ENCODE peak calls at places on chromosomes 5 and 9, in six cellular contexts. One of them, this sample, is unnamed.

GRCh38 chr5:128074947-128075346 is 8.6 kb upstream of the SLC12A2 start:
- DNase-seq in HT-29: no peak
- DNase-seq in NCI-H1694 treated with DMSO at 0.1 percent for 48 hours: no peak
- DNase-seq in left cardiac atrium: no peak
- DNase-seq in DMS53: no peak
- DNase-seq in CD4-positive, alpha-beta T cell: no peak
- DNase-seq in this sample: no peak

GRCh38 chr9:136694163-136694864 is 7.1 kb upstream of the AGPAT2 start:
- DNase-seq in HT-29: peak
- DNase-seq in NCI-H1694 treated with DMSO at 0.1 percent for 48 hours: no peak
- DNase-seq in left cardiac atrium: peak
- DNase-seq in DMS53: peak
- DNase-seq in CD4-positive, alpha-beta T cell: no peak
- DNase-seq in this sample: peak

GRCh38 chr5:65854931-65855330 is 71.4 kb upstream of the ERBIN start:
- DNase-seq in HT-29: no peak
- DNase-seq in NCI-H1694 treated with DMSO at 0.1 percent for 48 hours: no peak
- DNase-seq in left cardiac atrium: no peak
- DNase-seq in DMS53: no peak
- DNase-seq in CD4-positive, alpha-beta T cell: no peak
- DNase-seq in this sample: no peak

GRCh38 chr5:76766746-76767145 is 50.8 kb downstream of the F2R start:
- DNase-seq in HT-29: peak
- DNase-seq in NCI-H1694 treated with DMSO at 0.1 percent for 48 hours: no peak
- DNase-seq in left cardiac atrium: no peak
- DNase-seq in DMS53: no peak
- DNase-seq in CD4-positive, alpha-beta T cell: no peak
- DNase-seq in this sample: no peak

GRCh38 chr5:31408814-31409213 is 123.1 kb downstream of the DROSHA start:
- DNase-seq in HT-29: peak
- DNase-seq in NCI-H1694 treated with DMSO at 0.1 percent for 48 hours: no peak
- DNase-seq in left cardiac atrium: no peak
- DNase-seq in DMS53: no peak
- DNase-seq in CD4-positive, alpha-beta T cell: no peak
- DNase-seq in this sample: no peak

GRCh38 chr9:7223981-7224380 is 466.2 kb downstream of the KDM4C start:
- DNase-seq in HT-29: no peak
- DNase-seq in NCI-H1694 treated with DMSO at 0.1 percent for 48 hours: no peak
- DNase-seq in left cardiac atrium: no peak
- DNase-seq in DMS53: no peak
- DNase-seq in CD4-positive, alpha-beta T cell: no peak
- DNase-seq in this sample: peak

GRCh38 chr5:140240987-140241706 is 61.8 kb downstream of the PFDN1 start:
- DNase-seq in HT-29: peak
- DNase-seq in NCI-H1694 treated with DMSO at 0.1 percent for 48 hours: peak
- DNase-seq in left cardiac atrium: peak
- DNase-seq in DMS53: peak
- DNase-seq in CD4-positive, alpha-beta T cell: no peak
- DNase-seq in this sample: peak

GRCh38 chr5:9197881-9198260 is 348.0 kb downstream of the SEMA5A start:
- DNase-seq in HT-29: no peak
- DNase-seq in NCI-H1694 treated with DMSO at 0.1 percent for 48 hours: no peak
- DNase-seq in left cardiac atrium: no peak
- DNase-seq in DMS53: no peak
- DNase-seq in CD4-positive, alpha-beta T cell: no peak
- DNase-seq in this sample: no peak

GRCh38 chr9:108412755-108413154 is 443.0 kb downstream of the ACTL7B start:
- DNase-seq in HT-29: peak
- DNase-seq in NCI-H1694 treated with DMSO at 0.1 percent for 48 hours: no peak
- DNase-seq in left cardiac atrium: no peak
- DNase-seq in DMS53: peak
- DNase-seq in CD4-positive, alpha-beta T cell: no peak
- DNase-seq in this sample: peak

GRCh38 chr9:5459289-5459829 is 9.0 kb downstream of the CD274 start:
- DNase-seq in HT-29: no peak
- DNase-seq in NCI-H1694 treated with DMSO at 0.1 percent for 48 hours: no peak
- DNase-seq in left cardiac atrium: no peak
- DNase-seq in DMS53: peak
- DNase-seq in CD4-positive, alpha-beta T cell: no peak
- DNase-seq in this sample: no peak

GRCh38 chr9:76629205-76629990 is 134.8 kb upstream of the PCA3 start:
- DNase-seq in HT-29: no peak
- DNase-seq in NCI-H1694 treated with DMSO at 0.1 percent for 48 hours: no peak
- DNase-seq in left cardiac atrium: no peak
- DNase-seq in DMS53: no peak
- DNase-seq in CD4-positive, alpha-beta T cell: no peak
- DNase-seq in this sample: no peak